ENCODE peak calls at places on chromosomes 11 and 22, in five cellular contexts. F, D, K, C and Q are unnamed samples.
A peak's percentile ranks its signal among the peaks of the same experiment; 100 is the strongest.

GRCh38 chr11:34234086-34234740 is 123.6 kb downstream of the ABTB2 start:
- DNase-seq in F (peak; percentile 47), D (peak; percentile 50), K (no peak), C (no peak), Q (peak; percentile 63)

GRCh38 chr11:29676993-29677392 is 339.8 kb downstream of the KCNA4 start:
- DNase-seq in F (no peak), D (no peak), K (no peak), C (no peak), Q (no peak)

GRCh38 chr11:70545626-70545945 is 147.3 kb downstream of the CTTN start:
- DNase-seq in F (no peak), D (no peak), K (no peak), C (no peak), Q (no peak)

GRCh38 chr22:25051983-25052710 is 99.6 kb downstream of the KIAA1671 start:
- DNase-seq in F (no peak), D (no peak), K (peak; percentile 42), C (no peak), Q (no peak)

GRCh38 chr22:37907036-37907954 is 1.2 kb downstream of the MICALL1 start:
- DNase-seq in F (peak; percentile 34), D (peak; percentile 48), K (no peak), C (peak; percentile 33), Q (no peak)

GRCh38 chr22:37193629-37194191 is 5.7 kb upstream of the C1QTNF6 start:
- DNase-seq in F (no peak), D (peak; percentile 83), K (no peak), C (no peak), Q (peak; percentile 62)

GRCh38 chr11:109619498-109619897 is 197.5 kb downstream of the C11orf87 start:
- DNase-seq in F (no peak), D (no peak), K (no peak), C (no peak), Q (no peak)

GRCh38 chr11:59756845-59757244 is 1.7 kb downstream of the STX3 start:
- DNase-seq in F (no peak), D (peak; percentile 37), K (no peak), C (no peak), Q (peak; percentile 36)

GRCh38 chr22:28813772-28814518 is 13.6 kb upstream of the XBP1 start:
- DNase-seq in F (no peak), D (peak; percentile 78), K (no peak), C (no peak), Q (no peak)

GRCh38 chr11:92298238-92298565 is 73.6 kb downstream of the FAT3 start:
- DNase-seq in F (no peak), D (no peak), K (no peak), C (no peak), Q (no peak)

GRCh38 chr11:2387266-2387982 is 10.3 kb downstream of the CD81 start:
- DNase-seq in F (no peak), D (peak; percentile 51), K (no peak), C (peak; percentile 53), Q (peak; percentile 64)

GRCh38 chr11:6745465-6746015 is 26.2 kb downstream of the OR2AG2 start:
- DNase-seq in F (peak; percentile 24), D (no peak), K (no peak), C (no peak), Q (peak; percentile 37)

GRCh38 chr11:76666408-76666807 is 4.1 kb downstream of the LRRC32 start:
- DNase-seq in F (no peak), D (peak; percentile 48), K (peak; percentile 58), C (no peak), Q (peak; percentile 49)

GRCh38 chr11:77141034-77141433 is 13.0 kb downstream of the MYO7A start:
- DNase-seq in F (no peak), D (peak; percentile 54), K (no peak), C (peak; percentile 61), Q (no peak)

GRCh38 chr11:106872246-106872645 is 146.0 kb downstream of the GUCY1A2 start:
- DNase-seq in F (no peak), D (no peak), K (no peak), C (no peak), Q (no peak)

GRCh38 chr11:106386519-106386918 is 309.1 kb downstream of the AASDHPPT start:
- DNase-seq in F (no peak), D (peak; percentile 61), K (no peak), C (no peak), Q (no peak)

GRCh38 chr22:32058656-32059280 is 15.7 kb downstream of the SLC5A1 start:
- DNase-seq in F (no peak), D (no peak), K (no peak), C (no peak), Q (no peak)

GRCh38 chr11:75491465-75491864 is 34.3 kb downstream of the GDPD5 start:
- DNase-seq in F (no peak), D (no peak), K (no peak), C (no peak), Q (no peak)

GRCh38 chr22:46500201-46500600 is 37.2 kb downstream of the CELSR1 start:
- DNase-seq in F (no peak), D (no peak), K (no peak), C (no peak), Q (no peak)

GRCh38 chr11:126355926-126356897 is 726 bp downstream of the ST3GAL4 start:
- DNase-seq in F (no peak), D (no peak), K (peak; percentile 55), C (peak; percentile 54), Q (peak; percentile 57)
- TF ChIP-seq CTCF in F (no peak), D (no peak), K (no peak), C (no peak), Q (no peak)

GRCh38 chr22:22692707-22693530 is 48.5 kb downstream of the GGTLC2 start:
- DNase-seq in F (peak; percentile 36), D (peak; percentile 55), K (no peak), C (peak; percentile 71), Q (peak; percentile 63)
- TF ChIP-seq CTCF in F (peak; percentile 36), D (peak; percentile 56), K (peak; percentile 27), C (peak; percentile 29), Q (peak; percentile 78)

DNA sequence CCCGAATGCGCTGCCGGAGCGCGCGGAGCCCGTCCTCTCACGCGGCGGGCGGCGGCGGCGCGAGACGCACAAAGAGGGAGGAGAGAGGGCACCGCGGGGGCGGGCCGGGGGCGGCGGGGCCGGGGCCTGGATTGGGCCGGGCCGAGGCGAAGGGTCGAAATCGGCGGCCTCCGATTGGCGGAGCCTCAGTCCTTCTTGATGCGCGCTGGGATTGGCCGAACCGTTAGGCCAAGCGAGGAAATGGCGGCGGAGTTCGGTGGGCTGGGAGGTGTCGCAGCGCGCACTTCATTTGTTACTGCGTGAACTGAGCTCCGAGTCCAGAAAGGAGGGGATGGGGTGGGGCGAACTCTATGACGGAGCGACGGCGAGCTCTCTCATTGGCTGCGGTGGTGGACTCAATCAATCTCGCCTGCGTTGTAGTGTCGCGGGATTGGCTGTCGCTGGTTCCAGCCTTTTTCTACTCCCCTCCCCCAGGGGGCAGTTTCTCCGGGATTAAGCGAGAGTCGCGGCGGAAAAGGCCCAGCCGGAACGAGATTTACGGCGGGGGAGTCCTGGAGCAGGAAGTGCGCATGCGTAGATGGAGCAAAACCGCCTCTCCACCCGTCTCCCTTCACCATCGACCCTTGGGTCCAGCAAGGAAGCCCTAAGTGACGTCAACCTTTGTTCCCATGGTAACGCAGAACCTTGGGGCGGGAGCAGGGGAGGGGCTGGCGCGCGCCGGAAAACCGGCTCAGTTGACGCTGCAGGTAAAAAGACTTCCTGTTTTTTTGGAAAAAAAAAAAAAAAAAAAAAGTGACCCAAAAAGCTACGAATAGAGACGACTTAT is at the start of gene SF1:
- DNase-seq in F (peak; percentile 97), D (peak; percentile 100), K (peak; percentile 98), C (peak; percentile 99), Q (peak; percentile 97)
- TF ChIP-seq CTCF in F (peak; percentile 16), D (no peak), K (no peak), C (no peak), Q (no peak)

GRCh38 chr11:370087-370941 is 1.0 kb downstream of the B4GALNT4 start:
- DNase-seq in F (no peak), D (no peak), K (no peak), C (no peak), Q (no peak)
- TF ChIP-seq CTCF in F (no peak), D (no peak), K (no peak), C (no peak), Q (no peak)

GRCh38 chr11:68506908-68507307 is 46.4 kb downstream of the PPP6R3 start:
- DNase-seq in F (no peak), D (no peak), K (no peak), C (no peak), Q (no peak)
- TF ChIP-seq CTCF in F (no peak), D (no peak), K (peak; percentile 12), C (no peak), Q (no peak)

DNA sequence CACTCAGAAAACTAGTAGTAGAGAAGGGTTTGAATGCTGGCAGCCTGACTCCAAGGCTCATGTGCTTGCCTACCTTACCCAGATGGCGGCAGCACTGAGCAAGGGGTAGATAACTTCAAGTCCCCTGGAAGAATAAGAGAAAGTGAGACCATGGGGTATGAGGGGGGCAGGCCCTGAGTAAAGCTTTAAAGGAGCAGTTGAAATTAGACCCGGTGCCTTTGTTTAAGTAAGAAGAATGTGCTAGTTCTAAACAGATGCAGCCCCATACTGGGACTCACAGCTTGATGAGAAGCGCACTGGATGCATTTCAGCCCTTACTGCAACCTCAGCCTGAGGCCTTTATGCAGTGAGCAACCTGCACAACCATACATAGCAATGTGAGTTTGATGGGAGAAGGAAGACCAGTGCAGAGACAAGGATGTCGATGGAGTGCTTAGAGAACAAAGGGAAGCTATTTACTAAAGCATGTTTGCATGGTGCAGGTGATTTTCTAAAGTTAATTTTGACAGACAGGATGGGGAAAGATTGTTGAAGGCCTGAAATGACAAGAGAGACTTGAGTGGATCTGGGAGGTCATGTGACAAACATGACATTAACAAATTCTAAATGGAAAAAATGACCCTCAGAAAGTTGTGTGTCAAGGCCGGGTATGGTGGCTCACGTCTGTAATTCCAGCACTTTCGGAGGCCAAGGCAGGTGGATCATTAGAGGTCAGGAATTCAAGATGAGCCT is 27.1 kb upstream of the TMA7B start:
- DNase-seq in F (peak; percentile 52), D (peak; percentile 25), K (no peak), C (no peak), Q (peak; percentile 49)
- TF ChIP-seq CTCF in F (peak; percentile 73), D (peak; percentile 78), K (peak; percentile 68), C (peak; percentile 60), Q (peak; percentile 50)

DNA sequence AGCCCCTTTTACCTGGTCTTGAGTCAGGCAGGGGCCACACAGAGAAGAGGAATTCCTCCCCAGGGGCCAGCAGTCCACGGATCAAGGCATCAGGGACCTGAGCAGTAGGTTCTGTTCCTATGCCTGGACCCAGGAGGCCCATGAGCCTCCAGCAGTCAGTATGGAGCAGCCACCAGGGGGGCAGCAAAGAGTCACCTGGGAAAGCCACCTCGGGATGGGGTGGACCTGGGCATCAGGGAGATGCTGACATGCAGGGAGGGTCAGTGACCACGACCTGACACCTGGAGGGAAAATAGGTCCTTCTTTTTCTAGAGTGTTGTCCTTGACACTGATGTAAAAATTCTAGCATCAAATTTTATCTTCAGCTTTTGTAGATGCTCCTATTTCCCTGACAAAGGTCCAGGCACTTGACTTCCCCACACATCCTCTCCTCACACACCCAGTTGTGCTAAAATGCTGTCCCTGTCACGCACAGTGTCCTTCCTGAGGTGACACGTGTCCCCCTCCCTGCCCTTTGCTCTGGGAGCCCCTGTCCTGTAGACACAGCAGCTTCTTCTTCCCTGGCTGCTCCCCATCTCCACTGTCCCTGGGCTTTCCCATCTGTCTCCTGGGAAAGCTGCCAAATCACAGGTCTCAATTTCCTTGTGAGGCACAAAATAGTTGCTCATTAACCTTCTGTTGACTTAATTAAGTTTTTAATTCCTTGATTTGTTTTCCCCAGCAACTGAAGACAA is 70.0 kb upstream of the IGLL5 start:
- DNase-seq in F (no peak), D (no peak), K (no peak), C (no peak), Q (no peak)
- TF ChIP-seq CTCF in F (no peak), D (no peak), K (no peak), C (no peak), Q (no peak)